ENCODE peak calls at places on chromosomes 1 and 21, in seven cellular contexts. P, Q, C, D, R, E and Y are unnamed samples.

GRCh38 chr1:16156848-16157495 is 1.1 kb upstream of the EPHA2 start:
- DNase-seq in P (no peak), Q (no peak), C (no peak), D (peak; percentile 63), R (no peak), E (peak; percentile 61), Y (no peak)

GRCh38 chr1:102970496-102971078 is 137.7 kb downstream of the COL11A1 start:
- DNase-seq in P (no peak), Q (no peak), C (peak; percentile 50), D (peak; percentile 81), R (peak; percentile 57), E (peak; percentile 73), Y (no peak)

GRCh38 chr1:22971161-22972062 is 1.3 kb downstream of the LACTBL1 start:
- DNase-seq in P (no peak), Q (no peak), C (no peak), D (peak; percentile 22), R (no peak), E (peak; percentile 53), Y (no peak)

GRCh38 chr21:45074048-45074817 is at the start of gene ADARB1:
- DNase-seq in P (peak; percentile 58), Q (no peak), C (peak; percentile 36), D (peak; percentile 82), R (peak; percentile 98), E (peak; percentile 74), Y (peak; percentile 78)

GRCh38 chr1:230807551-230808267 is 60.5 kb downstream of the CAPN9 start:
- DNase-seq in P (no peak), Q (no peak), C (no peak), D (no peak), R (no peak), E (no peak), Y (no peak)

GRCh38 chr1:24920155-24920925 is 9.7 kb downstream of the RUNX3 start:
- DNase-seq in P (no peak), Q (peak; percentile 46), C (no peak), D (peak; percentile 98), R (peak; percentile 86), E (peak; percentile 20), Y (no peak)

GRCh38 chr21:36030581-36031189 is 29.6 kb downstream of the SETD4 start:
- DNase-seq in P (no peak), Q (no peak), C (no peak), D (peak; percentile 47), R (no peak), E (peak; percentile 17), Y (no peak)

GRCh38 chr1:184471686-184472085 is 84.9 kb downstream of the C1orf21 start:
- DNase-seq in P (no peak), Q (no peak), C (no peak), D (no peak), R (no peak), E (no peak), Y (no peak)

GRCh38 chr21:32414579-32415358 is 2.3 kb downstream of the EVA1C start:
- DNase-seq in P (no peak), Q (no peak), C (no peak), D (peak; percentile 66), R (peak; percentile 33), E (peak; percentile 44), Y (no peak)